ENCODE peak calls at places on chromosome 14, in eight cellular contexts. Q is lower leg skin, Y is lung, T is uterus, G is upper lobe of left lung, H is foreskin keratinocyte, S is fibroblast of pulmonary artery, N is HFFc6. W is an unnamed sample.

GRCh38 chr14:68966872-68967301 is 12.2 kb downstream of the ACTN1 start:
- DNase-seq in Q (no peak), Y (no peak), T (peak), G (no peak), H (no peak), S (no peak), N (no peak), W (no peak)

GRCh38 chr14:104290756-104291122 is 152.4 kb downstream of the KIF26A start:
- DNase-seq in Q (peak), Y (no peak), T (no peak), G (peak), H (no peak), S (no peak), N (no peak), W (no peak)

GRCh38 chr14:39102265-39102968 is 618 bp downstream of the SEC23A start:
- DNase-seq in Q (no peak), Y (no peak), T (no peak), G (peak), H (peak), S (peak), N (peak), W (no peak)

GRCh38 chr14:33931439-33931838 is 19.4 kb downstream of the EGLN3 start:
- DNase-seq in Q (no peak), Y (no peak), T (no peak), G (no peak), H (no peak), S (no peak), N (no peak), W (no peak)

GRCh38 chr14:95040723-95041476 is 116.4 kb downstream of the DICER1 start:
- DNase-seq in Q (peak), Y (peak), T (no peak), G (no peak), H (no peak), S (no peak), N (no peak), W (no peak)

GRCh38 chr14:60276347-60276746 is 27.3 kb downstream of the PPM1A start:
- DNase-seq in Q (no peak), Y (no peak), T (no peak), G (no peak), H (no peak), S (peak), N (no peak), W (no peak)

GRCh38 chr14:89810101-89810500 is 144.4 kb downstream of the EFCAB11 start:
- DNase-seq in Q (no peak), Y (no peak), T (no peak), G (no peak), H (no peak), S (no peak), N (no peak), W (no peak)

GRCh38 chr14:105532735-105533141 is 6.4 kb downstream of the TMEM121 start:
- DNase-seq in Q (no peak), Y (no peak), T (no peak), G (no peak), H (no peak), S (peak), N (no peak), W (no peak)

GRCh38 chr14:31268216-31268615 is 60.6 kb upstream of the HECTD1 start:
- DNase-seq in Q (no peak), Y (no peak), T (no peak), G (no peak), H (no peak), S (no peak), N (peak), W (no peak)

GRCh38 chr14:31271648-31272047 is 64.1 kb upstream of the HECTD1 start:
- DNase-seq in Q (no peak), Y (no peak), T (no peak), G (no peak), H (no peak), S (no peak), N (no peak), W (no peak)

GRCh38 chr14:31266437-31267331 is 59.1 kb upstream of the HECTD1 start:
- DNase-seq in Q (no peak), Y (no peak), T (no peak), G (no peak), H (no peak), S (no peak), N (no peak), W (no peak)

GRCh38 chr14:31269599-31270195 is 62.1 kb upstream of the HECTD1 start:
- DNase-seq in Q (no peak), Y (no peak), T (no peak), G (no peak), H (no peak), S (no peak), N (peak), W (no peak)

GRCh38 chr14:31270196-31270772 is 62.7 kb upstream of the HECTD1 start:
- DNase-seq in Q (no peak), Y (peak), T (no peak), G (no peak), H (no peak), S (no peak), N (no peak), W (no peak)
- TF ChIP-seq CTCF in Q (no peak), Y (no peak), T (no peak), G (no peak), H (peak), S (peak), N (peak), W (no peak)

GRCh38 chr14:88468396-88468795 is 82.9 kb downstream of the SPATA7 start:
- DNase-seq in Q (no peak), Y (no peak), T (no peak), G (no peak), H (peak), S (peak), N (peak), W (no peak)

GRCh38 chr14:88463318-88463717 is 77.9 kb downstream of the SPATA7 start:
- DNase-seq in Q (no peak), Y (no peak), T (no peak), G (no peak), H (no peak), S (peak), N (peak), W (no peak)
- TF ChIP-seq CTCF in Q (no peak), Y (no peak), T (no peak), G (no peak), H (peak), S (peak), N (peak), W (peak)

GRCh38 chr14:106844608-106845285 is 1318.4 kb downstream of the TMEM121 start:
- DNase-seq in Q (peak), Y (peak), T (peak), G (peak), H (no peak), S (no peak), N (no peak), W (no peak)

GRCh38 chr14:106846218-106846617 is 1319.8 kb downstream of the TMEM121 start:
- DNase-seq in Q (no peak), Y (no peak), T (no peak), G (no peak), H (no peak), S (no peak), N (no peak), W (no peak)

GRCh38 chr14:106845286-106846087 is 1319.1 kb downstream of the TMEM121 start:
- DNase-seq in Q (no peak), Y (peak), T (no peak), G (peak), H (no peak), S (no peak), N (no peak), W (no peak)

GRCh38 chr14:106850913-106851825 is 1324.8 kb downstream of the TMEM121 start:
- DNase-seq in Q (no peak), Y (no peak), T (no peak), G (no peak), H (no peak), S (no peak), N (no peak), W (no peak)

GRCh38 chr14:106848330-106849121 is 1322.1 kb downstream of the TMEM121 start:
- DNase-seq in Q (no peak), Y (no peak), T (peak), G (no peak), H (no peak), S (no peak), N (no peak), W (no peak)
- TF ChIP-seq CTCF in Q (no peak), Y (no peak), T (no peak), G (no peak), H (no peak), S (no peak), N (peak), W (no peak)

DNA sequence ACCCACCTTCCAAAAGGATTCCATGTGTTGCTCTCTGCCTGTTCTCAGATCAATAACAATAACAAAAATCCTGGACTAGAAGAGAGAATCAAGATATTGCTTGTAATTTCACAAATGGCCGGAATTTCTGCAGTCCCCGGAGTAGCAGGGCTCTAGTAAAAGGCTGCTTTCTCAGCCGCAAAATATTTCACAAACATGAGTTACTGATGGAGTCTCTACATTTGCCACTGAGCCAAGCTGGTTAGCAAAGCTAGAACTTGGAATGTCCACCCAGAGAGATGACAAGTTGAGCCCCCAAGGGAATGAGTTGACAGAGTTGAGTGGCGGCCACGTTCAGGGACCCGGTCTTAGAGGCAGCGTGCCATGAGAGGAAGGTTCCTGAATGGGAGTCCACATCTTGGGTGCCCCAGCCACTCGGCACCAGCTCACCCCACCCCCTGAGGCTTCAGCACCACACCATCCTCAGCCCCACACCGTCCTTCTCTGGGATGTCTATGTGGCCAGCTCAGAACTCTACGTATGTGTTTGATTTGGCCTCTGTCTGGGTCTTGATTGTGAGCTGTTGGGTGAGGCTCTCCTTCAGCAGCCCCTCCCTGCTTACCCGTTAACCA is 15.9 kb downstream of the FBLN5 start:
- DNase-seq in Q (no peak), Y (no peak), T (no peak), G (no peak), H (no peak), S (no peak), N (no peak), W (no peak)
- TF ChIP-seq CTCF in Q (no peak), Y (no peak), T (no peak), G (no peak), H (no peak), S (no peak), N (no peak), W (no peak)

GRCh38 chr14:55245657-55246268 is 25.5 kb upstream of the FBXO34 start:
- DNase-seq in Q (no peak), Y (no peak), T (no peak), G (peak), H (no peak), S (peak), N (peak), W (no peak)
- TF ChIP-seq CTCF in Q (no peak), Y (peak), T (peak), G (peak), H (peak), S (peak), N (peak), W (peak)

GRCh38 chr14:97975960-97976359 is 1178.8 kb downstream of the VRK1 start:
- DNase-seq in Q (no peak), Y (no peak), T (no peak), G (no peak), H (no peak), S (no peak), N (no peak), W (no peak)

GRCh38 chr14:97977711-97978261 is 1180.6 kb downstream of the VRK1 start:
- DNase-seq in Q (peak), Y (peak), T (peak), G (peak), H (peak), S (peak), N (no peak), W (no peak)

GRCh38 chr14:97976861-97977260 is 1179.7 kb downstream of the VRK1 start:
- DNase-seq in Q (peak), Y (peak), T (no peak), G (peak), H (no peak), S (no peak), N (no peak), W (no peak)

DNA sequence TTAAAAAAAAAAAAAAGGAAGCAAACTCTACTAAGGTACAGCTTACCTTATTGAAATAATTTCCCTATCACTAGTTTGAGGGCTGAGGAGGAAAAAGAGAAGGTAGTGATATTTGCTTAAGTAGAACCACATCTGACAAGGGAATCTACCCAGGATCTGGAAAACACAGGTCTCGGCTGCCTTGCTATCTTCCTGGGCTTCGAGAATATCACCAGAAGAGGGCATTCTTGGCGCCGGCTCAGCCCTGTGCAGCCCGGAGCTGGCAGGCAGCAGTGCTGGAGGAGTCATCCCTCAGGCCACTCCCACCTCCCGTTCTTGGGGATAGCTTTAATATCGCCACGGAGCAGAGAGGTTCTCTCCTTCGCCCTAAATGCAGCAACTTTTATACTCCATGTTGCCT is 1181.2 kb downstream of the VRK1 start:
- DNase-seq in Q (peak), Y (peak), T (peak), G (peak), H (peak), S (peak), N (peak), W (peak)
- TF ChIP-seq CTCF in Q (no peak), Y (no peak), T (no peak), G (no peak), H (peak), S (no peak), N (peak), W (no peak)

GRCh38 chr14:22387776-22388241 is 201.2 kb downstream of the DAD1 start:
- DNase-seq in Q (no peak), Y (no peak), T (no peak), G (no peak), H (no peak), S (no peak), N (no peak), W (no peak)

GRCh38 chr14:22384167-22384549 is 204.9 kb downstream of the DAD1 start:
- DNase-seq in Q (no peak), Y (no peak), T (no peak), G (no peak), H (no peak), S (no peak), N (no peak), W (no peak)

GRCh38 chr14:22388669-22389625 is 200.1 kb downstream of the DAD1 start:
- DNase-seq in Q (no peak), Y (no peak), T (peak), G (no peak), H (peak), S (peak), N (peak), W (no peak)

GRCh38 chr14:22384974-22385526 is 204.0 kb downstream of the DAD1 start:
- DNase-seq in Q (no peak), Y (no peak), T (no peak), G (no peak), H (no peak), S (no peak), N (no peak), W (no peak)

DNA sequence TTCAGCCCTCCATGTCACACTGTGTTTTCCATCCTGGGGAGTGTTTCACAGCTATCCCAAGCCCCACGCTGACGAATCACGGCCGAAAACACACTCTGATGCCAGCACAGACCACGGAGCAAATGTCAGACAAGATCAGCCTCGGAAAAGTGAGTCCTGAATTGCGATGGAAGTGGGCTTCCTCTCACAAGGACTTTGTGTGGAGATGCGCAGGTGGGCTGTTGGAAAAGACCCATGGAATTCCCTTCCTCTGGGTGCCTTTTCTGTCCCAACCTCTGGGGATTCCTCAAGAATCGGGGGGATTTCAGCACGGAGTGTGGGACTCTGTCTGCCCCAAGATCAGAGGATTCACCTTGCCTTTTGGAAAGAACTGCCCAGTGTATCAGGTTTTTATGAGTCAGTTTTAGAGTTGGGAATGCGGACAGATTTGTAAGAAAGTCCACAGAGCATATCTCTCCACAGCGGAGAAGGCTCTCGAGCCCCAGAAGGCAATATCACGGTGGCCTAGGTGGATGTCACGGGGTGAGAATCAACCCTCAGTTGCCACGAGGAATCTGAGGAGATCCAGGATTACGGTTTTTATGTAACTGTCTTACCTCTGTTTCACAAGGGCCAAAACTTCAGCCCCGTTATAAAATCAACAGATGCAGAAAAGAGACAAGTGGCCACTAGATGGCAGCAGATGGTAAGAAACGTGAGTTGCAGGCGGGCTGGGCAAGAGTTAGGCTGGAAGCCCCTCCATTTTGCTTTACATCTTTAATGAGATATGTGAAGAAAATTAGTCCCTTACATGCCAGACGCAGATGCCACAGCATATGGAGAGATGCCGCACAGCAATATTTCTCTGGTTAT is 201.9 kb downstream of the DAD1 start:
- DNase-seq in Q (peak), Y (peak), T (peak), G (peak), H (peak), S (peak), N (peak), W (peak)
- TF ChIP-seq CTCF in Q (no peak), Y (peak), T (peak), G (peak), H (peak), S (peak), N (peak), W (peak)

DNA sequence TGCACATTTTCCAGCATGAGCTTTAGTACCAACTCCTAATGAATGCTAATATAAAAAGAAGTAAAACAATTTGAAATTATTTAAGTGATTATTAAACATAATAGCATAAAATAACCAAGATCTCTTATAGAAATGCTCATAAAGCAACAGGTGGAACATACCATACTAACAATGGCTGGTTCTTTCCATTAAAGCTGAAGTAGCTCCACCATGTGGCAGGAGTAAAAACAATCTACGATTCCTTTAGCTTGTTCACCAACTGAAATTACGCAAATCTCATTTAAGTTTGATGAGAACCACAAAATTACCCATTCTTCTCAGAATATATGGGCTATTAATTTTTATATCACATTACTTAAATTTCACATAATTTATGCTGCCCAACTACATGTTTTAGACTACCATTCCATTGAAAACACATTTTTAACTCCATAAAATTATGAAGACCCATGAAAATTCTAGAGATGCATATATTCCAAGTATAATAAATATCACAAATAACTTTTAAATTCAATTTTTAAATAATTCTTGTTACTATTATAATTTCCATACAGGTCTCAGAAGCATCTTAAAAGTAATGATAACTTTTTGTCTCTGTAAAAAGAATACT is 213.6 kb downstream of the DAD1 start:
- DNase-seq in Q (no peak), Y (no peak), T (no peak), G (no peak), H (no peak), S (peak), N (peak), W (no peak)
- TF ChIP-seq CTCF in Q (no peak), Y (peak), T (peak), G (peak), H (peak), S (peak), N (peak), W (peak)

GRCh38 chr14:75489480-75489837 is 32.8 kb upstream of the BATF start:
- DNase-seq in Q (peak), Y (peak), T (no peak), G (no peak), H (no peak), S (no peak), N (no peak), W (no peak)
- TF ChIP-seq CTCF in Q (no peak), Y (no peak), T (no peak), G (no peak), H (no peak), S (no peak), N (no peak), W (no peak)